ENCODE peak calls at places on chromosomes 6 and 20, in four cellular contexts. Q is fibroblast of lung, A is type B pancreatic cell, R is mammary epithelial cell. F is an unnamed sample.

GRCh38 chr20:45867811-45868176 is 10.4 kb downstream of the ZSWIM3 start:
- DNase-seq in Q (peak; percentile 88), A (no peak), R (peak; percentile 60), F (no peak)

GRCh38 chr6:7532232-7532631 is 9.2 kb upstream of the DSP start:
- DNase-seq in Q (no peak), R (peak; percentile 86), A (no peak), F (no peak)

GRCh38 chr6:134425521-134426316 is 107.8 kb upstream of the SGK1 start:
- DNase-seq in A (no peak), Q (no peak), R (no peak), F (no peak)

GRCh38 chr20:32206383-32207210 is 946 bp downstream of the PLAGL2 start:
- DNase-seq in R (no peak), A (no peak), Q (no peak), F (no peak)

GRCh38 chr20:34042286-34042685 is 48.6 kb downstream of the RALY start:
- DNase-seq in A (no peak), R (no peak), Q (no peak), F (peak; percentile 14)

GRCh38 chr6:31272431-31272830 is 539 bp upstream of the HLA-C start:
- DNase-seq in Q (peak; percentile 3), A (no peak), R (no peak), F (no peak)

GRCh38 chr6:156383059-156383458 is 394.1 kb upstream of the ARID1B start:
- DNase-seq in A (no peak), R (no peak), Q (no peak), F (no peak)

GRCh38 chr20:51731771-51732453 is 36.3 kb downstream of the ATP9A start:
- DNase-seq in A (no peak), R (no peak), Q (peak; percentile 50), F (no peak)

GRCh38 chr20:60851826-60852704 is 400.0 kb upstream of the CDH4 start:
- DNase-seq in A (no peak), Q (no peak), R (no peak), F (peak; percentile 56)

GRCh38 chr20:62318411-62319345 is 15.9 kb downstream of the ADRM1 start:
- DNase-seq in A (no peak), R (no peak), Q (no peak), F (no peak)

GRCh38 chr6:101907356-101908217 is 514.1 kb downstream of the GRIK2 start:
- DNase-seq in R (no peak), A (no peak), Q (no peak), F (no peak)

GRCh38 chr6:101912266-101912665 is 518.8 kb downstream of the GRIK2 start:
- DNase-seq in Q (no peak), R (no peak), A (no peak), F (no peak)

DNA sequence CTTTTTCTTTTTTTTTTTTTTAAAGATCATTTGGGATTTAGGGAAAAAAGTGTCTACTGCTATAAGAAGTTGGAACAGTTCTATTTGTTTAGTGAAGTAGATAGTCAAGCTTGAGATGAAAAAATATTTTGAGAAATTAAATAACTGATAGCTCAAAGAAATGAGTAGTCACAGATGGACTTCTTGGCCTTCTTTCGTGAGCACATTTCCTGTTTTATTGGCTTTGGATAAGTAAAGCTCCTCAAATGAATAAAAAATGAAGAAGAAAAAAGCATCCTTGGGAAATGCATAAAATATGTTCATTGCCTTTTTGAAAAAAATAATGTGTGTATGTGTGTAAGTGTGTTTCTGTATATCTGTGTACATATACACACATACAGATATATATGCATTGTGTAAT is 515.9 kb downstream of the GRIK2 start:
- DNase-seq in Q (no peak), R (no peak), A (no peak), F (no peak)
- TF ChIP-seq CTCF in Q (no peak), R (no peak), A (no peak), F (no peak)

DNA sequence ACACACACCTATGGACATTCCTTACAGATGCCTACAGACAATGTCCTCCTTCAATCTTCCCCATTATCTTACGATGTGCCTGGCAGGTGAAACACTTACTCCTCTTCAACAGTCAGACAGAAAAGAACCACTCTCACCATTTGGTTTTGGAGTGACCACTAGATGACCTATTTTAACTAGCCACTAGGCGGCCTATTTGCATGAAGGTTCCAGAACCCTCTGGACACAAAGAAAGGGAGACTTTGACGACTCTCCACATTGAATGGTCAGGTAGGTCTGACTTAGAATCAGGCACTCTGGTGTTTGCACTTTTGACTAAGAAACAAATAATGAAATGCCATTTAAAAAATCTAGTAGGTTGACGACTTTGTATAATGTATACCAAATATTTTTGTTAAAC is 42.0 kb downstream of the PNLDC1 start:
- DNase-seq in A (no peak), Q (peak; percentile 4), R (no peak), F (no peak)
- TF ChIP-seq CTCF in A (peak; percentile 66), Q (peak; percentile 50), R (peak; percentile 27), F (peak; percentile 34)

DNA sequence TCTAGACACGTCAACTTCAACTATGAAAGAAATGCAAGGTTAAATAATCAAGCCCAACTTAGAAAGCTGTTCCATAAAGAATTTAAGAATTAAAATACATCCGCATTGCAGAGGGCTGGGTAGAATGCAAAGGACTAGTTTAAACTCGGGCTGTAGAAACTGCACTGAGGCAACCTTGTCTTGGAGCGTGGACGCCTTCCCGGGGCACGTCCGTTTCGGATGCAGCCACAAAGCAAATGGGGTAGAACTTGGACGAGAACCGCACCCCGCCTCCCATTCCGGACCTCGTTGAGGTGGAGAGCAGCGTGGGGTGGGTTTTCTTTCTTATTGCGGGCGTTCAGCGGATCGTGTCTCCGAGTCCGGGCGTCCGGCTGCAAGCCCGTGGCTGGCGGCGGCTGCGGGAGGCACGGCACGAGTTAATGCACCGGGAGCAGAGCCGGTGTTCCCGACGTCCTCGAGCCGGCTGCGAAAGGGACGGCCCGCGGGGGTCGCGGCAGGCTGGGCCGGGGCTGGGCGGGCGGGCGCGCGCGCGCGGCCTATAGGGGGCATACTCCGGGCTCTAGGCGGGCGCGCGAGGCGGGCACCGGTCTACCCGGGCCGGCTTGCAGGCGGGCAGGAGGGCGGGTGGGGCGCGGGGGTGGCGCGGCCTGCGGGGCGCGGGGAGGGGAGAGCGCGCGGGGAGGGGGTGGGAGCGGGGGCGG is 2.0 kb downstream of the JARID2 start:
- DNase-seq in Q (peak; percentile 72), A (peak; percentile 76), R (peak; percentile 58), F (peak; percentile 72)
- TF ChIP-seq CTCF in Q (no peak), A (peak; percentile 59), R (no peak), F (no peak)

DNA sequence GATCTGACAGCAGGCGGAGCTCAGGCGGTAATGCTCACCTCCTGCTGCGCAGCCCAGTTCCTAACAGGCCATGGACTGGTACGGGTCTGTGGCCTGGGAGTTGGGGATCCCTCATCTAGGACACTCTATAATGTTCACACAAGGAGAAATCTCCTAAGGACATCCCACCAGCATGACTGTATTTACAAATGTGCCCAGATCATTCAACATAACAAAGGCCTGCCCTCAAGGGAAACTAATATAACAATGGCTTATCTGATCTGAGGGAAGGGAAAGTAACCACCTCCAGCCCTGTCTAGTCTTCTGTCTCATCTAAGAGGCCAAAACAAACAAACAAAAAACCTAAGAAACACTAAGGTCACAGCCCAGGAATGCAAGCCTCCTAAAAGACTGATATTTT is 232.8 kb downstream of the RNGTT start:
- DNase-seq in R (peak; percentile 64), A (no peak), Q (peak; percentile 72), F (no peak)
- TF ChIP-seq CTCF in R (no peak), A (no peak), Q (no peak), F (no peak)

GRCh38 chr6:141492885-141493284 is 639.8 kb upstream of the GJE1 start:
- DNase-seq in Q (no peak), A (no peak), R (no peak), F (no peak)
- TF ChIP-seq CTCF in Q (no peak), A (no peak), R (no peak), F (no peak)

F was measured in nephron progenitor cell.